ENCODE peak calls at places on chromosomes 13 and 19, in five cellular contexts. P is GM06990, R is kidney epithelial cell, T is breast epithelium, K is left lung. E is an unnamed sample.

GRCh38 chr19:32646556-32646955 is 28.4 kb downstream of the ANKRD27 start:
- DNase-seq in T (no peak), K (no peak), P (peak; percentile 34), R (no peak), E (no peak)

GRCh38 chr19:38148337-38148736 is 75.7 kb downstream of the DPF1 start:
- DNase-seq in T (peak; percentile 32), P (no peak), K (no peak), R (no peak), E (no peak)

GRCh38 chr13:110949628-110950027 is 34.8 kb upstream of the ANKRD10 start:
- DNase-seq in T (no peak), R (no peak), K (no peak), P (no peak), E (no peak)

GRCh38 chr13:110015253-110015652 is 228.9 kb upstream of the IRS2 start:
- DNase-seq in R (no peak), P (no peak), T (peak; percentile 47), K (no peak), E (no peak)

GRCh38 chr13:36872621-36873020 is 47.4 kb downstream of the SMAD9 start:
- DNase-seq in R (no peak), K (no peak), P (no peak), T (no peak), E (no peak)

GRCh38 chr13:42370229-42370628 is 98.3 kb downstream of the AKAP11 start:
- DNase-seq in K (no peak), T (no peak), R (no peak), P (no peak), E (no peak)

GRCh38 chr13:47087841-47088240 is 191.0 kb upstream of the HTR2A start:
- DNase-seq in K (no peak), P (no peak), T (no peak), R (peak; percentile 23), E (no peak)

GRCh38 chr19:21848706-21849105 is 12.7 kb upstream of the ZNF43 start:
- DNase-seq in P (no peak), T (no peak), K (peak; percentile 47), R (no peak), E (no peak)

GRCh38 chr19:38434549-38435051 is 1.1 kb downstream of the RYR1 start:
- DNase-seq in K (no peak), T (no peak), R (no peak), P (no peak), E (no peak)

GRCh38 chr13:95385373-95385772 is 84.1 kb upstream of the ABCC4 start:
- DNase-seq in T (no peak), K (no peak), R (no peak), P (no peak), E (no peak)

GRCh38 chr13:109243311-109243951 is 543.0 kb downstream of the IRS2 start:
- DNase-seq in P (no peak), K (no peak), R (peak; percentile 80), T (peak; percentile 76), E (no peak)

GRCh38 chr19:30209617-30210600 is 162.3 kb upstream of the ZNF536 start:
- DNase-seq in P (no peak), R (no peak), T (no peak), K (no peak), E (no peak)

GRCh38 chr13:39967199-39967959 is 311.9 kb downstream of the COG6 start:
- DNase-seq in R (no peak), T (no peak), P (no peak), K (no peak), E (no peak)
- H3K36me3 ChIP-seq in R (no peaks in the 10 kb centered on the region), T (no peaks in the 10 kb centered on the region), P (no peaks in the 10 kb centered on the region), K (no peaks in the 10 kb centered on the region), E (no peaks in the 10 kb centered on the region)

GRCh38 chr19:18839465-18840287 is 7.9 kb downstream of the UPF1 start:
- DNase-seq in R (no peak), P (no peak), T (no peak), K (no peak), E (no peak)
- H3K36me3 ChIP-seq in R (peaks cover 1% of the 10 kb centered on the region), P (peaks cover 6% of the 10 kb centered on the region), T (no peaks in the 10 kb centered on the region), K (peaks cover 26% of the 10 kb centered on the region), E (no peaks in the 10 kb centered on the region)

DNA sequence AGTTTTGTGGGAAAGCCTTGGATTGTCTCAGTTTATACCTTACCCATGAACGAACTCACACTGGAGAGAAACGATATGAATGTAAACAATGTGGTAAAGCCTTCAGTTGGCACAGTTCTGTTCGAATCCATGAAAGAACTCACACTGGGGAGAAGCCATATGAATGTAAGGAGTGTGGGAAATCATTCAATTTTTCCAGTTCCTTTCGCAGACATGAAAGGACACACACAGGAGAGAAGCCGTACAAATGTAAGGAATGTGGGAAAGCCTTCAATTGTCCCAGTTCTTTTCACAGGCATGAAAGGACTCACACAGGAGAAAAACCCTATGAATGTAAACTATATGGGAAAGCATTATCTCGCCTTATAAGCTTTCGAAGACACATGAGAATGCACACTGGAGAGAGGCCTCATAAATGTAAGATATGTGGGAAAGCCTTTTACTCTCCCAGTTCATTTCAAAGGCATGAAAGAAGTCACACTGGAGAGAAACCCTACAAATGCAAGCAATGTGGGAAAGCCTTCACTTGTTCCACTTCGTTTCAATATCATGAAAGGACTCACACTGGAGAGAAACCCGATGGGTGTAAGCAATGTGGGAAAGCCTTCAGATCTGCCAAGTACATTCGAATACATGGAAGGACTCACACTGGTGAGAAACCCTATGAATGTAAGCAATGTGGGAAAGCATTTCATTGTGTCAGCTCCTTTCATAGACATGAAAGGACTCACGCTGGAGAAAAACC is 7.5 kb upstream of the ZNF440 start:
- DNase-seq in R (no peak), T (no peak), P (no peak), K (no peak), E (no peak)
- H3K36me3 ChIP-seq in R (no peaks in the 10 kb centered on the region), T (no peaks in the 10 kb centered on the region), P (no peaks in the 10 kb centered on the region), K (peaks cover 21% of the 10 kb centered on the region), E (peaks cover 17% of the 10 kb centered on the region)

GRCh38 chr19:17470204-17470841 is at the start of gene SLC27A1:
- DNase-seq in K (peak; percentile 99), T (peak; percentile 100), P (peak; percentile 93), R (peak; percentile 96), E (peak; percentile 97)
- H3K36me3 ChIP-seq in K (no peaks in the 10 kb centered on the region), T (no peaks in the 10 kb centered on the region), P (no peaks in the 10 kb centered on the region), R (no peaks in the 10 kb centered on the region), E (no peaks in the 10 kb centered on the region)

DNA sequence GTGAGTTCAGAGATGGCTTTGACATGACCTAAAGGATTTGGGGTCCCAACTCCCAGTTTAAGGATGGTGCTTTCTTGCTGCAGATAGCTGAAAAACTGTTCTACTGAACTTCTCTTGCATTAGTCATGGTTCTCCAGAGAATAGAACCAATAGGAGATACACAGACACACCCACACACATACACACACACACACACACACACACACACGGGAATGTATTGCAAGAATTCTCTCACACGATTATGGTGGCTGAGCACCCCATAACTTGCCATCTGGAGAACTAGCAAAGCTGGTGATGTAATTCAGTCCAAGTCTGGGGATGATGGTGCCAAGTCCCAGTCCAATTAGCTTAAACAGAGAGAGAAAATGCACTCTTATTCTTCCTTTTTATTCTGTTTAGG is 644.0 kb downstream of the DIAPH3 start:
- DNase-seq in P (no peak), K (no peak), R (no peak), T (no peak), E (no peak)
- H3K36me3 ChIP-seq in P (no peaks in the 10 kb centered on the region), K (no peaks in the 10 kb centered on the region), R (no peaks in the 10 kb centered on the region), T (no peaks in the 10 kb centered on the region), E (no peaks in the 10 kb centered on the region)

DNA sequence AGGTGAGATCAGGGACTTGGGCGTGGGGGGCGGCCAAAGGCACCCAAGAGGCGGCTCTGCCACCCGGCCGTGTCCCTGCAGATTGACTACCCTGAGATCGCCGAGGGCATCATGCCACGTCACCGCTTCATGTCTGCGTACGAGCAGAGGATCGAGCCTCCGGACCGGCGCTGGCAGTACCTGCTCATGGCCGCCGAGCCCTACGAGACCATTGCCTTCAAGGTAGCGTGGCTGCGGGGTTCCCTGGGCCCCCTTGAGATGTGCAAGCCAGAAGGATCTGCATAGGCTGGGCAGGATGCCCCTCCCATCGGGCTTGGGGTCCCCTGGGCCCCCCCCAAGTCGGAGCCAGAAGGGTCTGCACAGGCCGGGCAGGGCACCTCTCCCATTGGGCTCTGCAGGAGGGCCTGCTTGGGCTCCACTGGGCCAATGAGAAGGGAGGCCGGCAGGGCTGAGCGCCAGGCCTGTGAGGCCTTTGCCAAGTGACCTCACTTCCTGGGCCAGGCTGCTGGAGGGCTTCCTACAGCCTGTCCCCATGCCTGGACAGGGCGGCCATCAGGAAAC is 2.2 kb upstream of the AMH start:
- DNase-seq in T (no peak), P (no peak), R (no peak), K (no peak), E (no peak)
- H3K36me3 ChIP-seq in T (peaks cover 27% of the 10 kb centered on the region), P (peaks cover 48% of the 10 kb centered on the region), R (no peaks in the 10 kb centered on the region), K (peaks cover 66% of the 10 kb centered on the region), E (peaks cover 54% of the 10 kb centered on the region)

GRCh38 chr19:57746580-57747471 is at the start of gene ZNF776:
- DNase-seq in R (peak; percentile 70), K (peak; percentile 85), P (peak; percentile 77), T (peak; percentile 84), E (peak; percentile 54)

GRCh38 chr19:57747472-57747807 is 825 bp downstream of the ZNF776 start:
- DNase-seq in R (no peak), K (no peak), P (no peak), T (no peak), E (no peak)

DNA sequence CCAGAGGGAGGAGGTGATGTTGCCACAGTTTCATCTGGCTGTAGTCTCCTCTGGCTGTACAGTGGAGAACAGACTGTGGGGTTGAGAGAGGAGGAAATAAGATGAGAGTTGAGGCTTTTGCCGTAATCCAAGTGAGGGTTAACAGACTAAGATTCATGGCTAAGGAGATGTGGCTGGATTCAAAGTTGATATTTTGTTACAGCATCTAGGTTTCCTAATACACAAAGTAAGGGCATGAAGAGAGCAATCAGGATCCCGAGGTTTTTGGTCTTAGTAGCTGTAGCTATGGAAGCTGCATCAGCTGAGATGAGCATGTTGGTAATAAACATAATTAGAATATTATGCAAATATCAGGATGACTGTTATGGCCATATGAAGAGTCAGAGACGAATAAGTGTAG is 1.4 kb downstream of the ZNF776 start:
- DNase-seq in K (no peak), P (no peak), T (no peak), R (no peak), E (no peak)
- H3K36me3 ChIP-seq in K (peaks cover 48% of the 10 kb centered on the region), P (peaks cover 19% of the 10 kb centered on the region), T (peaks cover 27% of the 10 kb centered on the region), R (peaks cover 9% of the 10 kb centered on the region), E (peaks cover 36% of the 10 kb centered on the region)

E was measured in thoracic aorta.